ENCODE peak calls at places on chromosomes 2 and 18, in seven cellular contexts. F is WERI-Rb-1, J is nephron progenitor cell, O is foreskin fibroblast, E is A549, W is cardiac fibroblast, H is osteocyte. S is an unnamed sample.

GRCh38 chr2:20565623-20566236 is 85.2 kb downstream of the HS1BP3 start:
- DNase-seq in F (no peak), J (peak), O (no peak), E (no peak), W (no peak), H (no peak), S (no peak)

GRCh38 chr2:178263159-178263860 is 69.0 kb downstream of the OSBPL6 start:
- DNase-seq in F (no peak), J (no peak), O (no peak), E (no peak), W (no peak), H (no peak), S (no peak)

GRCh38 chr2:197576631-197577030 is 60.8 kb downstream of the MOB4 start:
- DNase-seq in F (no peak), J (no peak), O (peak), E (peak), W (peak), H (no peak), S (no peak)

GRCh38 chr2:74959106-74959751 is 786 bp downstream of the POLE4 start:
- DNase-seq in F (no peak), J (no peak), O (no peak), E (no peak), W (no peak), H (no peak), S (no peak)

GRCh38 chr2:11703700-11704099 is 33.7 kb upstream of the NTSR2 start:
- DNase-seq in F (no peak), J (no peak), O (peak), E (no peak), W (peak), H (no peak), S (no peak)

GRCh38 chr18:20971886-20972267 is 139.7 kb downstream of the ROCK1 start:
- DNase-seq in F (no peak), J (no peak), O (peak), E (peak), W (peak), H (no peak), S (no peak)

GRCh38 chr18:75132931-75133525 is 75.9 kb downstream of the PTGR3 start:
- DNase-seq in F (peak), J (no peak), O (no peak), E (no peak), W (no peak), H (peak), S (peak)

GRCh38 chr2:29009711-29010677 is 28.9 kb downstream of the TOGARAM2 start:
- DNase-seq in F (peak), J (no peak), O (no peak), E (no peak), W (no peak), H (no peak), S (no peak)

GRCh38 chr2:177078416-177078815 is 134.2 kb upstream of the HNRNPA3 start:
- DNase-seq in F (no peak), J (no peak), O (no peak), E (peak), W (peak), H (no peak), S (no peak)

GRCh38 chr2:7703048-7703447 is 785.8 kb downstream of the RNF144A start:
- DNase-seq in F (no peak), J (no peak), O (no peak), E (no peak), W (no peak), H (no peak), S (no peak)

GRCh38 chr18:42480521-42480920 is 525.5 kb downstream of the PIK3C3 start:
- DNase-seq in F (no peak), J (peak), O (no peak), E (no peak), W (no peak), H (no peak), S (no peak)

GRCh38 chr2:47497843-47498460 is 95.0 kb downstream of the MSH2 start:
- DNase-seq in F (no peak), J (no peak), O (no peak), E (no peak), W (no peak), H (peak), S (no peak)

GRCh38 chr2:17610521-17610920 is 70.0 kb downstream of the VSNL1 start:
- DNase-seq in F (no peak), J (no peak), O (no peak), E (no peak), W (peak), H (no peak), S (no peak)

GRCh38 chr2:208501217-208501616 is 94.6 kb downstream of the PTH2R start:
- DNase-seq in F (peak), J (peak), O (no peak), E (no peak), W (no peak), H (no peak), S (no peak)

GRCh38 chr2:224023188-224023587 is 15.9 kb downstream of the SERPINE2 start:
- DNase-seq in F (no peak), J (no peak), O (peak), E (peak), W (peak), H (no peak), S (no peak)

GRCh38 chr2:109069430-109070194 is 59.4 kb upstream of the SH3RF3 start:
- DNase-seq in F (peak), J (no peak), O (no peak), E (no peak), W (no peak), H (no peak), S (no peak)

GRCh38 chr2:54899576-54900200 is 150.6 kb downstream of the RTN4 start:
- DNase-seq in F (no peak), J (no peak), O (peak), E (peak), W (peak), H (no peak), S (no peak)

GRCh38 chr2:98932778-98933343 is 3.2 kb downstream of the CRACDL start:
- DNase-seq in F (no peak), J (no peak), O (no peak), E (no peak), W (no peak), H (no peak), S (no peak)

GRCh38 chr18:71799016-71799673 is 745.0 kb downstream of the CBLN2 start:
- DNase-seq in F (no peak), J (no peak), O (peak), E (no peak), W (no peak), H (no peak), S (no peak)

GRCh38 chr2:44479127-44479887 is 117.6 kb downstream of the CAMKMT start:
- DNase-seq in F (peak), J (peak), O (peak), E (peak), W (peak), H (no peak), S (no peak)

GRCh38 chr2:64574871-64575270 is 50.7 kb downstream of the AFTPH start:
- DNase-seq in F (no peak), J (no peak), O (no peak), E (no peak), W (no peak), H (no peak), S (no peak)

GRCh38 chr2:190819835-190820234 is 60.8 kb upstream of the GLS start:
- DNase-seq in F (no peak), J (no peak), O (peak), E (no peak), W (peak), H (no peak), S (no peak)

GRCh38 chr2:216519154-216519762 is 20.6 kb downstream of the RPL37A start:
- DNase-seq in F (peak), J (peak), O (peak), E (peak), W (peak), H (no peak), S (peak)

GRCh38 chr2:239145106-239145505 is 255.7 kb downstream of the HDAC4 start:
- DNase-seq in F (no peak), J (no peak), O (no peak), E (no peak), W (no peak), H (no peak), S (no peak)

GRCh38 chr2:161436411-161436810 is 20.3 kb downstream of the TBR1 start:
- DNase-seq in F (no peak), J (no peak), O (peak), E (no peak), W (peak), H (no peak), S (no peak)

GRCh38 chr2:153163055-153163454 is 315.5 kb downstream of the RPRM start:
- DNase-seq in F (peak), J (peak), O (no peak), E (peak), W (peak), H (no peak), S (no peak)

GRCh38 chr2:121155502-121156056 is 129.4 kb downstream of the TFCP2L1 start:
- DNase-seq in F (no peak), J (no peak), O (no peak), E (no peak), W (no peak), H (no peak), S (no peak)

GRCh38 chr18:76643996-76644395 is 149.0 kb upstream of the ZNF516 start:
- DNase-seq in F (no peak), J (no peak), O (no peak), E (no peak), W (no peak), H (no peak), S (no peak)

GRCh38 chr18:70148539-70148938 is 56.9 kb downstream of the RTTN start:
- DNase-seq in F (no peak), J (no peak), O (no peak), E (no peak), W (no peak), H (no peak), S (no peak)
- TF ChIP-seq CTCF in F (no peak), J (no peak), O (no peak), E (no peak), W (no peak), H (no peak), S (no peak)

GRCh38 chr18:6778459-6778858 is 48.9 kb downstream of the ARHGAP28 start:
- DNase-seq in F (no peak), J (no peak), O (no peak), E (no peak), W (no peak), H (no peak), S (no peak)
- TF ChIP-seq CTCF in F (no peak), J (no peak), O (no peak), E (no peak), W (no peak), H (no peak), S (no peak)

GRCh38 chr2:172574965-172575364 is 19.1 kb downstream of the PDK1 start:
- DNase-seq in F (no peak), J (no peak), O (no peak), E (no peak), W (no peak), H (no peak), S (no peak)

GRCh38 chr2:172572981-172573380 is 17.1 kb downstream of the PDK1 start:
- DNase-seq in F (no peak), J (no peak), O (no peak), E (no peak), W (no peak), H (no peak), S (no peak)

DNA sequence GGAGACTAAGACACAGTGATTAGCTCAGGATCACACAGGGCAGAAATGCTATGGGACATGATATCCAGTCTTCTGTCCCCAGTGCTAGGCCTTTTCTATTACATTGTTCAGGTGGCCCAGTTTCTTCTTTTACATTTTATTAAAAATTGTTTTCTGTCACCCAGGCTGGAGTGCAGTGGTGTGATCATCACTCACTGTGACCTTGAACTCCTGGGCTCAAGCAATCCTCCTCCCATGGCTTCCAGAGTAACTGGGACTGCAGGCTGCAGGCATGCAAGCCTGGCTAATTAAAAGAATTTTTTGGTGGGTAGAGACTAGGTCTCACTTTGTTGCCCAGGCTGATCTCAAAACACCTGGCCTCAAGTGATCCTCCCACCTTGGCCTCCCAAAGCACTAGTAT is 15.4 kb downstream of the PDK1 start:
- DNase-seq in F (no peak), J (no peak), O (no peak), E (no peak), W (no peak), H (no peak), S (no peak)
- TF ChIP-seq CTCF in F (no peak), J (no peak), O (no peak), E (no peak), W (no peak), H (no peak), S (no peak)

DNA sequence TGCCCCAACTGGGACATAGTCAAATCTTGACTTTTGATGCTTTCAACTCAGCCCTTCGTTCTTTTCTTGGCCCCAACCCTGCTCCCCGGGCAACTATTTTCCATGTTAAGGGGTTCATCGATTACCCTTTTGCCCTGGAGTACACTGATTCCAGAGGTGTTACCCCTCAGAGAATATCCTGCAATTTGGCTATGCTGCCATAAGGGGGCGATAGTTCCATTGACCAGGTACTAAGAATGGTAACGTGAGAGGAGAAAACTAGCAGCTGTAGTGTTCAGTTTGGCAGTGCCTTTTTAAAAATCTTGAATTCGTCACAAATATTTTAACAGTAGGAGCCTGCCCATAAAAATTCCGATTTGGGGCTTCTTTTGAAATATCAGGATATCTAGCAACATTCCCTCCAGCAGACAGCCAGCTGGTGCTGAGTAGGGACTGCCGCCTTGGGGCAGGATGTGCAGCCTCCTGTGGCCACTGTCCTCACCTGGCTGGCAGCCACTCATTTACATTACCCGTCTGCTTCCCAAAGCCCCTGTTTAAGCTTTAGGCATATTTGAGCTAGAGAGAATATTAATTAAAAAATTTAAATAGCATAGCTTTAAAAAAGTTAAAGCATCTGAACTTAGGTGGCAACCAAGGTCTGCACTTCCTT is 146.3 kb upstream of the SKOR2 start:
- DNase-seq in F (peak), J (peak), O (no peak), E (peak), W (no peak), H (no peak), S (no peak)
- TF ChIP-seq CTCF in F (peak), J (peak), O (peak), E (peak), W (no peak), H (peak), S (peak)

GRCh38 chr2:5700551-5700950 is 8.4 kb downstream of the SOX11 start:
- DNase-seq in F (no peak), J (no peak), O (no peak), E (no peak), W (no peak), H (no peak), S (no peak)
- TF ChIP-seq CTCF in F (no peak), J (no peak), O (no peak), E (no peak), W (no peak), H (no peak), S (no peak)

GRCh38 chr2:86396304-86396785 is 44.8 kb upstream of the KDM3A start:
- DNase-seq in F (peak), J (no peak), O (peak), E (peak), W (peak), H (no peak), S (no peak)
- TF ChIP-seq CTCF in F (peak), J (no peak), O (peak), E (peak), W (peak), H (no peak), S (no peak)

GRCh38 chr2:237199082-237199481 is 113.4 kb downstream of the COPS8 start:
- DNase-seq in F (no peak), J (no peak), O (peak), E (no peak), W (peak), H (no peak), S (no peak)

GRCh38 chr2:237198144-237198900 is 112.6 kb downstream of the COPS8 start:
- DNase-seq in F (no peak), J (no peak), O (no peak), E (no peak), W (peak), H (no peak), S (no peak)

GRCh38 chr2:237195396-237196119 is 109.9 kb downstream of the COPS8 start:
- DNase-seq in F (no peak), J (no peak), O (no peak), E (no peak), W (no peak), H (no peak), S (no peak)

GRCh38 chr2:237194906-237195305 is 109.2 kb downstream of the COPS8 start:
- DNase-seq in F (no peak), J (no peak), O (no peak), E (no peak), W (no peak), H (no peak), S (no peak)

GRCh38 chr2:237196866-237197618 is 111.4 kb downstream of the COPS8 start:
- DNase-seq in F (no peak), J (no peak), O (peak), E (peak), W (peak), H (peak), S (no peak)
- TF ChIP-seq CTCF in F (no peak), J (no peak), O (no peak), E (no peak), W (no peak), H (no peak), S (no peak)

S was measured in mesothelial cell of epicardium.